ENCODE peak calls at places on chromosomes 7 and 10, in ten cellular contexts. F, V, R, M, K, E, Z, N, O and C are unnamed samples.

GRCh38 chr10:112584276-112584675 is 137.3 kb downstream of the VTI1A start:
- DNase-seq in M (no peak), V (peak), F (no peak), R (peak), O (no peak), K (no peak), N (peak), Z (no peak), E (peak), C (no peak)

GRCh38 chr7:77822269-77822668 is 23.7 kb downstream of the PHTF2 start:
- DNase-seq in R (no peak), N (no peak), E (no peak), F (no peak), K (no peak), O (no peak), Z (no peak), V (no peak), M (no peak), C (no peak)

GRCh38 chr7:108561047-108561619 is 8.4 kb downstream of the THAP5 start:
- DNase-seq in R (peak), E (peak), O (no peak), M (no peak), Z (no peak), F (no peak), N (peak), K (no peak), V (peak), C (no peak)

GRCh38 chr10:82378146-82378545 is 503.2 kb downstream of the NRG3 start:
- DNase-seq in R (peak), E (peak), N (no peak), M (no peak), F (no peak), O (no peak), K (peak), Z (no peak), V (peak), C (no peak)

GRCh38 chr10:124197301-124198148 is 104.1 kb upstream of the CHST15 start:
- DNase-seq in K (no peak), E (no peak), M (no peak), V (peak), R (no peak), F (no peak), O (no peak), N (no peak), Z (no peak), C (no peak)

GRCh38 chr7:84506151-84506550 is 311.6 kb upstream of the SEMA3A start:
- DNase-seq in O (no peak), V (peak), E (no peak), N (peak), M (no peak), F (no peak), Z (no peak), K (no peak), R (peak), C (no peak)

GRCh38 chr7:86846494-86847190 is 202.9 kb downstream of the GRM3 start:
- DNase-seq in N (no peak), R (no peak), E (no peak), M (peak), K (no peak), V (no peak), Z (no peak), F (no peak), O (no peak), C (no peak)

GRCh38 chr10:9096288-9096687 is 1041.8 kb downstream of the GATA3 start:
- DNase-seq in M (no peak), K (no peak), F (no peak), Z (no peak), R (no peak), E (no peak), V (no peak), N (no peak), O (no peak), C (no peak)

GRCh38 chr7:39461263-39461662 is 104.9 kb upstream of the YAE1 start:
- DNase-seq in Z (no peak), V (no peak), O (no peak), F (no peak), R (no peak), M (no peak), E (peak), K (no peak), N (no peak), C (no peak)

GRCh38 chr7:64888901-64889685 is 14.0 kb upstream of the ZNF273 start:
- DNase-seq in R (no peak), V (peak), N (no peak), K (no peak), E (peak), Z (peak), O (peak), F (no peak), M (peak), C (no peak)

GRCh38 chr7:114415054-114415997 is 711 bp downstream of the FOXP2 start:
- DNase-seq in O (no peak), V (no peak), N (no peak), Z (no peak), K (no peak), R (no peak), M (no peak), F (no peak), E (no peak), C (no peak)

GRCh38 chr7:40331915-40332314 is 197.1 kb downstream of the SUGCT start:
- DNase-seq in E (no peak), R (peak), F (no peak), K (no peak), N (peak), M (no peak), O (no peak), Z (no peak), V (peak), C (no peak)

DNA sequence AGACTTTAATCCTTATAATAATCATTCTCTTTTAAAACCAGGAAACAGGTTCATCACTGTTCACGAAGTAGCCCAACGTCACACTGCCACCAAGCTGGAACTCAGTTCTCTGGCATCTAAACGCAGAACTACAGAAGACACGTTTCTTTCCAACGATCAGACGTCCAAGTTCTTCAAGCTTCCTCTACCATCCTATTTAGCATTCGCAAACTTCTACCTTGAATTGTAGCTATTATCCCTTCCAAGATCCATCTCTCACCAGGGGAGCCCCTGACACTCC is 647 bp downstream of the TRDMT1 start:
- DNase-seq in N (peak), F (no peak), V (peak), M (no peak), E (peak), K (peak), Z (peak), R (peak), O (peak), C (no peak)
- TF ChIP-seq CTCF in N (peak), F (no peak), V (no peak), M (no peak), E (no peak), K (no peak), Z (no peak), R (no peak), O (no peak), C (no peak)

GRCh38 chr7:1664711-1665591 is 5.1 kb upstream of the ELFN1 start:
- DNase-seq in N (peak), V (peak), F (no peak), O (peak), Z (peak), K (peak), E (peak), R (peak), M (peak), C (no peak)
- TF ChIP-seq CTCF in N (peak), V (peak), F (peak), O (peak), Z (peak), K (peak), E (peak), R (peak), M (peak), C (peak)

GRCh38 chr7:7969306-7970112 is 913 bp downstream of the GLCCI1 start:
- DNase-seq in V (peak), N (peak), F (no peak), O (peak), R (peak), Z (peak), K (peak), M (peak), E (peak), C (no peak)
- TF ChIP-seq CTCF in V (no peak), N (no peak), F (no peak), O (no peak), R (no peak), Z (no peak), K (no peak), M (no peak), E (no peak), C (no peak)

GRCh38 chr7:1225462-1226154 is 7.1 kb upstream of the UNCX start:
- DNase-seq in R (no peak), V (peak), N (no peak), K (no peak), Z (peak), M (peak), E (peak), F (no peak), O (peak), C (no peak)

GRCh38 chr7:1226155-1226901 is 6.3 kb upstream of the UNCX start:
- DNase-seq in V (no peak), F (no peak), O (peak), R (no peak), K (no peak), E (no peak), Z (no peak), M (no peak), N (no peak), C (no peak)

GRCh38 chr7:1228535-1229333 is 3.9 kb upstream of the UNCX start:
- DNase-seq in V (no peak), K (no peak), O (peak), M (no peak), R (no peak), N (no peak), E (no peak), Z (no peak), F (no peak), C (no peak)

GRCh38 chr7:1227814-1228534 is 4.7 kb upstream of the UNCX start:
- DNase-seq in V (no peak), M (no peak), O (peak), E (no peak), N (no peak), F (no peak), R (no peak), K (no peak), Z (no peak), C (no peak)

DNA sequence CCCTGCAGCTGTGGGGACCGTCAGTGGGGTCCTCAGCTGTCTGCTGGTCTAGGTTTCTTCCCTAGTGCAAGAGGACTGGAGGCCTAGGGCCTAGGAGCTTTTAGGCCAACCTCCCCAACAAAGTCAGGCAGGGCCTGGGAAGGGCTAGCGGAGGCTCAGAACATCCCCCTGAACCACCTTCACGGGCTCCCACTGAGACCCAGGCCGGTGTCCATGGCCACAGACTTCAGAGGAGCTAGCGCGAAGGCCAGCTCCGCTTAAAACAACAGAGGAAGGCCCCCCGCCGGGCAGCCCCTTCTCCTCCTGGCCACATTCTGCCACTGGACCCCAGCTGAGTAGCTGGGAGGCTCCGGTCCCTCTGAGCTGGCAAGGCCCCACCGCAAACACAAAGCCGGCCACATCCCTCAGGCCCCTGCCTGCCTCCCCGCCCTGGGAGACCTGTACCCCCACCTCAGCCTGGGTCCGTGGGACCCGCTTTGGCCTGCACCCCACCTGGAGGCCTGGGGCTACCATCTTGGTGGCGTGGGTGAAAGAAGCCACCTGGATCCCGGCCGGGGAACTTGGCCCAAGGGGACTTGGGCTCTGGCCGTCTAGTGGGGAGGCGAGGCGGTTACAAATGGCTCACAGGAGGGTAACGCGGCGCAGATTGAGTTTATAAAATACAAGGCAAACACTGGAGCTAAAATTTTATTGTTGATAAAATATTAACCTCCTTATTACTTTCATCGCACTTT is 5.4 kb upstream of the UNCX start:
- DNase-seq in M (no peak), O (peak), F (no peak), Z (no peak), K (no peak), V (no peak), E (no peak), N (no peak), R (no peak), C (no peak)
- TF ChIP-seq CTCF in M (no peak), O (no peak), F (no peak), Z (no peak), K (no peak), V (no peak), E (no peak), N (no peak), R (no peak), C (no peak)

GRCh38 chr7:97844036-97844435 is 28.2 kb downstream of the ASNS start:
- DNase-seq in K (no peak), N (no peak), O (no peak), F (no peak), E (peak), V (peak), R (no peak), M (no peak), Z (no peak), C (no peak)
- TF ChIP-seq CTCF in K (no peak), N (peak), O (peak), F (peak), E (peak), V (peak), R (no peak), M (no peak), Z (no peak), C (no peak)